ENCODE peak calls at places on chromosome 19, in five cellular contexts. Y is skeletal muscle cell, X is hypothalamus, G is fibroblast of the aortic adventitia, L is choroid plexus epithelial cell. R is an unnamed sample.

GRCh38 chr19:41000310-41000737 is 9.2 kb downstream of the CYP2B6 start:
- DNase-seq in G (no peak), L (peak), X (no peak), Y (no peak), R (no peak)

GRCh38 chr19:6970478-6970877 is 50.8 kb downstream of the MBD3L2B start:
- DNase-seq in Y (no peak), L (no peak), G (no peak), X (no peak), R (no peak)

GRCh38 chr19:49056101-49056901 is 1.2 kb downstream of the CGB7 start:
- DNase-seq in G (peak), X (no peak), Y (no peak), L (peak), R (peak)

GRCh38 chr19:39915101-39915847 is 19.2 kb downstream of the FCGBP start:
- DNase-seq in G (no peak), X (no peak), L (no peak), Y (no peak), R (no peak)

GRCh38 chr19:7119582-7119981 is 50.1 kb downstream of the ZNF557 start:
- DNase-seq in X (no peak), G (no peak), L (no peak), Y (no peak), R (no peak)

GRCh38 chr19:51371186-51371690 is 1.2 kb downstream of the NKG7 start:
- DNase-seq in L (no peak), G (no peak), X (no peak), Y (no peak), R (no peak)

GRCh38 chr19:56174086-56174485 is 1.7 kb upstream of the GALP start:
- DNase-seq in L (no peak), Y (no peak), G (no peak), X (no peak), R (no peak)

GRCh38 chr19:46031781-46032596 is 8.8 kb downstream of the IGFL4 start:
- DNase-seq in X (no peak), G (no peak), L (no peak), Y (no peak), R (peak)

GRCh38 chr19:30083125-30083681 is 141.2 kb downstream of the URI1 start:
- DNase-seq in X (no peak), G (no peak), Y (no peak), L (no peak), R (no peak)

GRCh38 chr19:8209965-8210659 is 942 bp downstream of the CERS4 start:
- DNase-seq in Y (no peak), L (peak), G (no peak), X (no peak), R (no peak)

GRCh38 chr19:45591004-45591637 is 6.5 kb upstream of the OPA3 start:
- DNase-seq in X (no peak), Y (no peak), G (no peak), L (peak), R (peak)

GRCh38 chr19:29492761-29493160 is 33.0 kb upstream of the VSTM2B start:
- DNase-seq in L (no peak), Y (no peak), G (no peak), X (no peak), R (peak)

GRCh38 chr19:11657307-11657706 is 60.0 kb downstream of the ZNF627 start:
- DNase-seq in X (no peak), L (no peak), Y (no peak), G (no peak), R (no peak)

GRCh38 chr19:41273076-41273475 is 8.9 kb downstream of the HNRNPUL1 start:
- DNase-seq in G (no peak), L (no peak), Y (no peak), X (no peak), R (no peak)

GRCh38 chr19:19539738-19540703 is 2.0 kb downstream of the CILP2 start:
- DNase-seq in G (no peak), L (peak), Y (no peak), X (no peak), R (peak)

GRCh38 chr19:52020506-52020905 is 7.7 kb downstream of the ZNF614 start:
- DNase-seq in X (no peak), Y (no peak), G (no peak), L (no peak), R (no peak)

GRCh38 chr19:15732388-15732787 is 4.6 kb downstream of the OR10H2 start:
- DNase-seq in X (no peak), G (no peak), L (no peak), Y (no peak), R (no peak)

GRCh38 chr19:38769635-38770211 is 3.6 kb downstream of the LGALS7 start:
- DNase-seq in L (peak), X (peak), G (peak), Y (no peak), R (peak)

GRCh38 chr19:41927810-41928192 is 448 bp downstream of the ERFL start:
- DNase-seq in G (no peak), X (no peak), Y (no peak), L (no peak), R (no peak)

GRCh38 chr19:18364826-18365528 is 21.0 kb upstream of the GDF15 start:
- DNase-seq in L (peak), G (peak), X (no peak), Y (peak), R (no peak)

GRCh38 chr19:10290876-10291553 is 1.3 kb downstream of the ICAM5 start:
- DNase-seq in X (no peak), Y (no peak), G (no peak), L (peak), R (peak)

GRCh38 chr19:2578391-2578826 is 102.5 kb downstream of the GADD45B start:
- DNase-seq in L (peak), X (no peak), G (peak), Y (no peak), R (peak)

GRCh38 chr19:53977429-53977990 is 13.9 kb upstream of the CACNG6 start:
- DNase-seq in Y (peak), L (peak), G (peak), X (peak), R (peak)

GRCh38 chr19:53190253-53190652 is 2.9 kb downstream of the ZNF665 start:
- DNase-seq in X (no peak), L (no peak), G (no peak), Y (no peak), R (no peak)

GRCh38 chr19:13012690-13013608 is 17.7 kb downstream of the NFIX start:
- DNase-seq in L (peak), X (no peak), Y (no peak), G (peak), R (peak)

GRCh38 chr19:41691268-41691970 is 3.3 kb upstream of the CEACAM7 start:
- DNase-seq in L (peak), X (no peak), Y (no peak), G (no peak), R (no peak)

GRCh38 chr19:46014534-46014933 is 8.3 kb downstream of the PGLYRP1 start:
- DNase-seq in L (no peak), Y (no peak), X (no peak), G (no peak), R (no peak)

GRCh38 chr19:55695511-55696290 is 20.7 kb downstream of the EPN1 start:
- DNase-seq in Y (no peak), L (no peak), G (no peak), X (no peak), R (no peak)

GRCh38 chr19:53381376-53381775 is 13.6 kb upstream of the ZNF765 start:
- DNase-seq in X (no peak), Y (no peak), G (no peak), L (no peak), R (no peak)

GRCh38 chr19:18939922-18940775 is 868 bp downstream of the HOMER3 start:
- DNase-seq in G (peak), L (peak), Y (no peak), X (peak), R (peak)

GRCh38 chr19:46296722-46297431 is at the start of gene HIF3A:
- DNase-seq in L (peak), G (no peak), Y (peak), X (peak), R (peak)

GRCh38 chr19:22945560-22945959 is 57.4 kb downstream of the ZNF728 start:
- DNase-seq in G (peak), L (peak), X (no peak), Y (peak), R (no peak)

GRCh38 chr19:19170053-19170945 is at the start of gene MEF2B:
- DNase-seq in Y (no peak), X (peak), L (peak), G (peak), R (peak)